ENCODE peak calls at places on chromosomes 11 and 22, in eight cellular contexts. B is tibial nerve, O is spleen, X is endodermal cell, P is PC-9, Y is RWPE1, T is endothelial cell of umbilical vein, I is uterus. F is an unnamed sample.

GRCh38 chr22:39517470-39517869 is 2.9 kb upstream of the ATF4 start:
- DNase-seq in B (no peak), O (no peak), X (no peak), P (no peak), Y (no peak), T (no peak), I (no peak), F (no peak)

GRCh38 chr22:38963872-38964271 is 6.5 kb downstream of the APOBEC3A start:
- DNase-seq in B (no peak), O (peak), X (no peak), P (no peak), Y (peak), T (no peak), I (no peak), F (no peak)

GRCh38 chr22:38125038-38125610 is 14.6 kb upstream of the BAIAP2L2 start:
- DNase-seq in B (no peak), O (no peak), X (no peak), P (no peak), Y (no peak), T (no peak), I (no peak), F (no peak)

GRCh38 chr22:25656724-25657123 is 85.3 kb upstream of the MYO18B start:
- DNase-seq in B (no peak), O (no peak), X (no peak), P (no peak), Y (no peak), T (no peak), I (no peak), F (no peak)

GRCh38 chr11:110011595-110011994 is 81.6 kb upstream of the ZC3H12C start:
- DNase-seq in B (no peak), O (no peak), X (no peak), P (no peak), Y (no peak), T (no peak), I (no peak), F (no peak)

GRCh38 chr11:77065878-77066228 is 918 bp upstream of the CAPN5 start:
- DNase-seq in B (peak), O (no peak), X (no peak), P (no peak), Y (no peak), T (no peak), I (peak), F (no peak)

GRCh38 chr11:17786824-17787525 is 52.4 kb downstream of the KCNC1 start:
- DNase-seq in B (no peak), O (no peak), X (no peak), P (peak), Y (peak), T (no peak), I (no peak), F (no peak)

GRCh38 chr11:45289369-45289768 is 3.2 kb upstream of the SYT13 start:
- DNase-seq in B (no peak), O (no peak), X (no peak), P (no peak), Y (peak), T (no peak), I (no peak), F (no peak)

GRCh38 chr11:3609416-3610265 is 32.2 kb downstream of the ART5 start:
- DNase-seq in B (peak), O (peak), X (peak), P (no peak), Y (peak), T (peak), I (no peak), F (no peak)

GRCh38 chr11:11789735-11790369 is 51.9 kb upstream of the USP47 start:
- DNase-seq in B (peak), O (no peak), X (peak), P (no peak), Y (peak), T (peak), I (no peak), F (no peak)

GRCh38 chr22:43848366-43849171 is 13.7 kb downstream of the SULT4A1 start:
- DNase-seq in B (no peak), O (peak), X (peak), P (no peak), Y (no peak), T (no peak), I (no peak), F (no peak)

GRCh38 chr11:64094463-64095223 is 58.9 kb downstream of the FLRT1 start:
- DNase-seq in B (no peak), O (no peak), X (peak), P (peak), Y (peak), T (peak), I (no peak), F (no peak)

GRCh38 chr11:61361237-61361636 is 445 bp downstream of the CYB561A3 start:
- DNase-seq in B (no peak), O (no peak), X (no peak), P (no peak), Y (no peak), T (no peak), I (no peak), F (no peak)

GRCh38 chr11:33319965-33320813 is 63.0 kb downstream of the HIPK3 start:
- DNase-seq in B (no peak), O (no peak), X (no peak), P (no peak), Y (no peak), T (no peak), I (no peak), F (no peak)
- H3K27ac ChIP-seq in B (no peak), O (no peak), X (no peak), P (no peak), Y (no peak), T (no peak), I (peak), F (peak)

DNA sequence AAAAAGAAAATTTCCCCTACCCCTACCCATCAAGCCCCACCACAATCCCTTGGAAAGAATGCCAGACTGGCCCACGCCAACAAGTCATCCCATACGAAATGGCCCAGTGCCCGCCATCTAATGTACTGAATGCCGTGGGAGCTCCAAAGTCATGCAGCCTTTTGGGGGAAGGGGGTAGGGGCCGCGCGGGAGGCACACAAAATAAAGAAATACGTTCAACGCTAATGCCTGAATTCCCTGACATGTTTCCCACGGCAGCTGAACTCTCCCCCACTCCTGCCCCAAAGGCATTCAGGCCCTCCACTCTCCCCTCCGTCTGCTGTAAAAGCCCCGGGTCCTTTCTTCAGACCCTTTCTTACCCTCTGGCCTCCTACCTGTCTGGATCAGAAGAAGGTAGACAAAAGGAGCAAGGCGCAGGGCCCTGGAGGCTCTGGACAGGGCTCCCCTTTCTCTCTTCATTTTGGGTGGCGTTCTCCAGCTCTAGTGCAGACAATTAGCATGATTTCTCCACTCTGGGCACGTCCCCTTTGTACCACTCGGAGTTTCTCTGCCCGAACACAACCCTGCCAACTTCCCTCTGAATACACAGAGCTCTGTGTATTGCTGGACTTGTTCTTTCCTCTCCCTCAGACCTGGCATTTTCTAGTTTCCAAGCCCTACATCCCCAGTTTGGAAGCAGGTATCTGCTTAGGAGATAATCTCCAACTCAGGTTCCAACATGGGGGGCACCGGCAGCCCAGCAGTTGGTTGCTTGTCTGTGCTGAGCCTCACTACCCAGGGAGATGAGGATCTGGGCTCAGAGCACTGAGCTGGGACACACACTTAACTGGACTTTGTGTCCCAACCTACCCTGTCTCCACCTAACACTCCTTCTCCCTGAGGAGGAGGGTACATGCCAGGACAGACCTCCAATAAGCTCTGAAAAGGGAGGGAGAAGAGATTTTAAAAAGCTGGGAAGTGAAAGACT is at the start of gene HEPACAM:
- DNase-seq in B (no peak), O (no peak), X (no peak), P (no peak), Y (no peak), T (no peak), I (no peak), F (no peak)
- TF ChIP-seq CTCF in B (no peak), O (no peak), X (peak), P (no peak), Y (no peak), T (no peak), I (no peak), F (no peak)

DNA sequence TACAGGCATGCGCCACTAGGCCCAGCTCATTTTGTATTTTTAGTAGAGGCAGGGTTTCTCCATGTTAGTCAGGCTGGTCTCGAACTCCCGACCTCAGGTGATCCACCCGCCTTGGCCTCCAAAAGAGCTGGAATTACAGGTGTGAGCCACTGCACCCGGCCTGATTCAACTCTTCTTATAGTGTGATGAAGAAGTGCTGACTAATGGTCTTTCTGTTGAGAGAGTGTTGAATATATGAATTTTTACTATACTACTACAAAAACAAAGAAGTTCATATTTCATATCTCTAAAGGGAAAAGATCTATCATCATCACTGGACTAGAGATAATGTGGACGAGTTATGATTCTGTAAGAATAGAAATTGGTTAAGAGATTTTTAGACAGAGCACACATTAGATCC is 320.1 kb downstream of the SOX6 start:
- DNase-seq in B (no peak), O (no peak), X (no peak), P (no peak), Y (no peak), T (no peak), I (no peak), F (no peak)
- H3K27ac ChIP-seq in B (no peak), O (no peak), X (no peak), P (no peak), Y (no peak), T (no peak), I (no peak), F (no peak)

GRCh38 chr11:125123947-125124633 is 12.7 kb upstream of the TMEM218 start:
- DNase-seq in B (peak), O (peak), X (peak), P (peak), Y (peak), T (peak), I (no peak), F (no peak)
- TF ChIP-seq CTCF in B (peak), O (peak), X (peak), P (peak), Y (peak), T (peak), I (no peak), F (no peak)

GRCh38 chr11:116928845-116929244 is 91.4 kb upstream of the APOA1 start:
- DNase-seq in B (no peak), O (no peak), X (no peak), P (no peak), Y (no peak), T (no peak), I (no peak), F (no peak)
- H3K27ac ChIP-seq in B (peak), O (peak), X (no peak), P (no peak), Y (no peak), T (no peak), I (no peak), F (peak)

GRCh38 chr11:296976-297665 is 2.2 kb downstream of the IFITM5 start:
- DNase-seq in B (no peak), O (peak), X (peak), P (no peak), Y (no peak), T (no peak), I (peak), F (peak)

GRCh38 chr11:297666-298405 is 1.5 kb downstream of the IFITM5 start:
- DNase-seq in B (no peak), O (peak), X (peak), P (no peak), Y (no peak), T (no peak), I (peak), F (peak)

GRCh38 chr11:298406-299065 is 790 bp downstream of the IFITM5 start:
- DNase-seq in B (no peak), O (peak), X (peak), P (no peak), Y (no peak), T (no peak), I (peak), F (peak)

GRCh38 chr11:299081-299891 is at the start of gene IFITM5:
- DNase-seq in B (no peak), O (peak), X (no peak), P (no peak), Y (no peak), T (no peak), I (no peak), F (no peak)

DNA sequence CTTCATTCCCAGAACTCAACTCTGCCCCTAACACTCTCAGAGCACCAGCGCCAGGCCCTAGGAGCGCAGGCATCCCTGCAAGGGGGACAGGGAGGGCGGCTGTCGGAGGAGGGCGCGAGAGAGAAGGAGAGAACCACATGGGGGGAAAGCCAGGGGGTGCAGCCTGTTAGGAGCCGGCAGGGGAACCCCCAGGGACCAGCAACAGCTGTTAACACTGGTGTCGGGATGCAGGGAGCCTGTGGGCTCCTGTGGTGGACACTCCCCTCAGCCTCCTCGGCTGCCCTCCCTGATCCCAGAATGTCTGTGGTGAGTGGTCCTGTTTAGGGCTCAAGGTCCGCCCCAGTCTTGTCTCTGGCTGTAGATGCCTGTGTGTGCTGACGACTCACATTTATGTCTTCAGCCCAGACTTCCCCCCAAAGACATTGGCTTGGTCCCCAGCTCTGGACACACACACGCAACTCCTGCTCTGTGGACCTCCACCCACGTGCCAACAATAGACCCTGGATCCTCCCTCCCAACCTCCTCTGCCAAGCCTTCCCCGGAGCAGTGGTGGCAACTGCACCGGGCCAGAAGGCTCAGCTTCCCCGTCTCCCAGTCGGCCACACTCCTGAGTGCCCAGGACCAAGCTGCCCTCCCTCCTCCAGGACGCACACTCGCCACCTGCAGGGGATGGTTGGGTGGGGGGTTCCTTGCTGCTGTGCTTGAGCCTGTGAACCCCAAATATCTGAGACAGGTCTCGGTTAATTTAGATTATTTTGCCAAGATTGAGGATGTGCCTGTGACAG is 817 bp upstream of the IFITM5 start:
- DNase-seq in B (no peak), O (peak), X (peak), P (no peak), Y (no peak), T (no peak), I (no peak), F (peak)
- TF ChIP-seq CTCF in B (no peak), O (no peak), X (peak), P (no peak), Y (no peak), T (peak), I (no peak), F (no peak)

GRCh38 chr11:114181752-114182151 is 114.4 kb upstream of the NNMT start:
- DNase-seq in B (no peak), O (no peak), X (no peak), P (no peak), Y (no peak), T (no peak), I (peak), F (no peak)
- H3K27ac ChIP-seq in B (peak), O (no peak), X (no peak), P (no peak), Y (peak), T (no peak), I (peak), F (peak)

GRCh38 chr22:19645905-19646304 is 68.4 kb upstream of the SEPTIN5 start:
- DNase-seq in B (no peak), O (no peak), X (peak), P (no peak), Y (no peak), T (no peak), I (no peak), F (no peak)

GRCh38 chr22:19646383-19646782 is 67.9 kb upstream of the SEPTIN5 start:
- DNase-seq in B (no peak), O (no peak), X (peak), P (no peak), Y (no peak), T (no peak), I (no peak), F (no peak)

GRCh38 chr22:19643448-19644313 is 70.6 kb upstream of the SEPTIN5 start:
- DNase-seq in B (no peak), O (no peak), X (peak), P (no peak), Y (no peak), T (peak), I (no peak), F (no peak)

GRCh38 chr22:19644314-19645223 is 69.7 kb upstream of the SEPTIN5 start:
- DNase-seq in B (no peak), O (no peak), X (peak), P (no peak), Y (no peak), T (no peak), I (peak), F (no peak)

GRCh38 chr22:19645391-19645790 is 68.9 kb upstream of the SEPTIN5 start:
- DNase-seq in B (no peak), O (no peak), X (peak), P (no peak), Y (no peak), T (no peak), I (no peak), F (no peak)
- TF ChIP-seq CTCF in B (no peak), O (no peak), X (peak), P (no peak), Y (no peak), T (no peak), I (no peak), F (no peak)